ENCODE peak calls at places on chromosome 17, in five cellular contexts. One of them, this sample, is unnamed.

GRCh38 chr17:676060-676745 is 38.4 kb downstream of the VPS53 start:
- DNase-seq in GM23338: no peak
- DNase-seq in PC-9: no peak
- DNase-seq in HFF-Myc: no peak
- DNase-seq in fibroblast of mammary gland: peak
- DNase-seq in this sample: no peak

GRCh38 chr17:32127156-32127897 is 15.0 kb upstream of the RHOT1 start:
- DNase-seq in fibroblast of mammary gland: peak
- DNase-seq in PC-9: peak
- DNase-seq in GM23338: peak
- DNase-seq in HFF-Myc: no peak
- DNase-seq in this sample: peak

GRCh38 chr17:77400445-77400870 is 259.7 kb downstream of the SEC14L1 start:
- DNase-seq in fibroblast of mammary gland: no peak
- DNase-seq in PC-9: no peak
- DNase-seq in HFF-Myc: no peak
- DNase-seq in GM23338: peak
- DNase-seq in this sample: no peak

GRCh38 chr17:4023220-4023619 is 59.0 kb upstream of the ATP2A3 start:
- DNase-seq in fibroblast of mammary gland: no peak
- DNase-seq in HFF-Myc: no peak
- DNase-seq in PC-9: no peak
- DNase-seq in GM23338: no peak
- DNase-seq in this sample: no peak

GRCh38 chr17:40019140-40019991 is 4.1 kb downstream of the CSF3 start:
- DNase-seq in fibroblast of mammary gland: peak
- DNase-seq in PC-9: no peak
- DNase-seq in GM23338: peak
- DNase-seq in HFF-Myc: peak
- DNase-seq in this sample: no peak

GRCh38 chr17:33651631-33652030 is 358.5 kb upstream of the ASIC2 start:
- DNase-seq in fibroblast of mammary gland: peak
- DNase-seq in PC-9: no peak
- DNase-seq in GM23338: peak
- DNase-seq in HFF-Myc: no peak
- DNase-seq in this sample: peak

GRCh38 chr17:27206447-27206846 is 87.5 kb upstream of the WSB1 start:
- DNase-seq in PC-9: no peak
- DNase-seq in HFF-Myc: no peak
- DNase-seq in GM23338: peak
- DNase-seq in fibroblast of mammary gland: peak
- DNase-seq in this sample: no peak

GRCh38 chr17:74678541-74678940 is 34.2 kb downstream of the CD300LF start:
- DNase-seq in fibroblast of mammary gland: no peak
- DNase-seq in HFF-Myc: no peak
- DNase-seq in GM23338: no peak
- DNase-seq in PC-9: no peak
- DNase-seq in this sample: no peak

GRCh38 chr17:32491371-32492280 is 4.8 kb downstream of the CDK5R1 start:
- DNase-seq in PC-9: no peak
- DNase-seq in fibroblast of mammary gland: no peak
- DNase-seq in GM23338: no peak
- DNase-seq in HFF-Myc: no peak
- DNase-seq in this sample: no peak

GRCh38 chr17:74532115-74532514 is 840 bp upstream of the CD300LB start:
- DNase-seq in PC-9: no peak
- DNase-seq in fibroblast of mammary gland: no peak
- DNase-seq in HFF-Myc: no peak
- DNase-seq in GM23338: peak
- DNase-seq in this sample: no peak

GRCh38 chr17:22138861-22139469 is 446.6 kb downstream of the KCNJ18 start:
- DNase-seq in GM23338: peak
- DNase-seq in HFF-Myc: no peak
- DNase-seq in PC-9: no peak
- DNase-seq in fibroblast of mammary gland: no peak
- DNase-seq in this sample: peak

GRCh38 chr17:56165017-56165720 is 11.9 kb downstream of the ANKFN1 start:
- DNase-seq in PC-9: no peak
- DNase-seq in HFF-Myc: no peak
- DNase-seq in GM23338: no peak
- DNase-seq in fibroblast of mammary gland: peak
- DNase-seq in this sample: no peak

GRCh38 chr17:5050281-5050680 is 15.1 kb upstream of the SLC52A1 start:
- DNase-seq in HFF-Myc: peak
- DNase-seq in fibroblast of mammary gland: peak
- DNase-seq in PC-9: no peak
- DNase-seq in GM23338: no peak
- DNase-seq in this sample: no peak

GRCh38 chr17:55175788-55176425 is 88.9 kb upstream of the HLF start:
- DNase-seq in fibroblast of mammary gland: no peak
- DNase-seq in HFF-Myc: no peak
- DNase-seq in PC-9: no peak
- DNase-seq in GM23338: no peak
- DNase-seq in this sample: no peak

GRCh38 chr17:55693244-55694216 is 29.1 kb downstream of the TMEM100 start:
- DNase-seq in fibroblast of mammary gland: peak
- DNase-seq in GM23338: no peak
- DNase-seq in PC-9: no peak
- DNase-seq in HFF-Myc: no peak
- DNase-seq in this sample: peak

GRCh38 chr17:58308173-58308984 is 20.2 kb downstream of the TSPOAP1 start:
- DNase-seq in GM23338: peak
- DNase-seq in PC-9: no peak
- DNase-seq in fibroblast of mammary gland: no peak
- DNase-seq in HFF-Myc: no peak
- DNase-seq in this sample: no peak

GRCh38 chr17:61201211-61201610 is 198.4 kb upstream of the TBX2 start:
- DNase-seq in HFF-Myc: peak
- DNase-seq in GM23338: no peak
- DNase-seq in PC-9: no peak
- DNase-seq in fibroblast of mammary gland: peak
- DNase-seq in this sample: no peak

GRCh38 chr17:59332890-59333377 is 1.5 kb downstream of the YPEL2 start:
- DNase-seq in HFF-Myc: no peak
- DNase-seq in GM23338: no peak
- DNase-seq in fibroblast of mammary gland: peak
- DNase-seq in PC-9: peak
- DNase-seq in this sample: no peak

GRCh38 chr17:69773081-69773480 is 301.9 kb upstream of the KCNJ16 start:
- DNase-seq in HFF-Myc: no peak
- DNase-seq in PC-9: no peak
- DNase-seq in GM23338: no peak
- DNase-seq in fibroblast of mammary gland: no peak
- DNase-seq in this sample: no peak

GRCh38 chr17:74466785-74467158 is 338 bp downstream of the CD300A start:
- DNase-seq in fibroblast of mammary gland: no peak
- DNase-seq in HFF-Myc: no peak
- DNase-seq in PC-9: no peak
- DNase-seq in GM23338: no peak
- DNase-seq in this sample: no peak

GRCh38 chr17:8556074-8556473 is 74.5 kb downstream of the MYH10 start:
- DNase-seq in GM23338: no peak
- DNase-seq in PC-9: no peak
- DNase-seq in HFF-Myc: no peak
- DNase-seq in fibroblast of mammary gland: peak
- DNase-seq in this sample: no peak

GRCh38 chr17:63446981-63447687 is 1.0 kb upstream of the CYB561 start:
- DNase-seq in HFF-Myc: no peak
- DNase-seq in GM23338: peak
- DNase-seq in fibroblast of mammary gland: no peak
- DNase-seq in PC-9: peak
- DNase-seq in this sample: no peak

GRCh38 chr17:63447688-63448005 is 1.5 kb upstream of the CYB561 start:
- DNase-seq in PC-9: no peak
- DNase-seq in GM23338: no peak
- DNase-seq in HFF-Myc: no peak
- DNase-seq in fibroblast of mammary gland: no peak
- DNase-seq in this sample: no peak

GRCh38 chr17:63445065-63445464 is 1.0 kb downstream of the CYB561 start:
- DNase-seq in PC-9: no peak
- DNase-seq in fibroblast of mammary gland: no peak
- DNase-seq in GM23338: no peak
- DNase-seq in HFF-Myc: no peak
- DNase-seq in this sample: no peak

GRCh38 chr17:63445571-63446217 is 412 bp downstream of the CYB561 start:
- DNase-seq in GM23338: peak
- DNase-seq in PC-9: peak
- DNase-seq in HFF-Myc: no peak
- DNase-seq in fibroblast of mammary gland: no peak
- DNase-seq in this sample: no peak

GRCh38 chr17:63446218-63446980 is at the start of gene CYB561:
- DNase-seq in PC-9: peak
- DNase-seq in HFF-Myc: no peak
- DNase-seq in fibroblast of mammary gland: peak
- DNase-seq in GM23338: peak
- DNase-seq in this sample: no peak
- H3K4me3 ChIP-seq in PC-9: peak
- H3K4me3 ChIP-seq in HFF-Myc: peak
- H3K4me3 ChIP-seq in fibroblast of mammary gland: peak
- H3K4me3 ChIP-seq in GM23338: peak
- H3K4me3 ChIP-seq in this sample: peak

GRCh38 chr17:15436399-15437369 is 30.7 kb downstream of the CDRT4 start:
- DNase-seq in PC-9: no peak
- DNase-seq in HFF-Myc: peak
- DNase-seq in GM23338: peak
- DNase-seq in fibroblast of mammary gland: peak
- DNase-seq in this sample: no peak
- TF ChIP-seq CTCF in PC-9: no peak
- TF ChIP-seq CTCF in HFF-Myc: peak
- TF ChIP-seq CTCF in GM23338: peak
- TF ChIP-seq CTCF in fibroblast of mammary gland: peak
- TF ChIP-seq CTCF in this sample: peak

GRCh38 chr17:75740631-75741077 is 19.4 kb downstream of the ITGB4 start:
- DNase-seq in PC-9: no peak
- DNase-seq in fibroblast of mammary gland: no peak
- DNase-seq in GM23338: no peak
- DNase-seq in HFF-Myc: no peak
- DNase-seq in this sample: no peak

GRCh38 chr17:75743625-75744206 is 21.3 kb downstream of the GALK1 start:
- DNase-seq in HFF-Myc: no peak
- DNase-seq in GM23338: no peak
- DNase-seq in fibroblast of mammary gland: no peak
- DNase-seq in PC-9: no peak
- DNase-seq in this sample: no peak

GRCh38 chr17:75740215-75740614 is 19.0 kb downstream of the ITGB4 start:
- DNase-seq in HFF-Myc: no peak
- DNase-seq in GM23338: no peak
- DNase-seq in PC-9: no peak
- DNase-seq in fibroblast of mammary gland: no peak
- DNase-seq in this sample: no peak

GRCh38 chr17:75739801-75740200 is 18.5 kb downstream of the ITGB4 start:
- DNase-seq in HFF-Myc: no peak
- DNase-seq in fibroblast of mammary gland: no peak
- DNase-seq in GM23338: no peak
- DNase-seq in PC-9: no peak
- DNase-seq in this sample: no peak

GRCh38 chr17:75742337-75742736 is 21.1 kb downstream of the ITGB4 start:
- DNase-seq in GM23338: no peak
- DNase-seq in HFF-Myc: no peak
- DNase-seq in PC-9: no peak
- DNase-seq in fibroblast of mammary gland: no peak
- DNase-seq in this sample: no peak
- H3K4me3 ChIP-seq in GM23338: no peak
- H3K4me3 ChIP-seq in HFF-Myc: no peak
- H3K4me3 ChIP-seq in PC-9: no peak
- H3K4me3 ChIP-seq in fibroblast of mammary gland: no peak
- H3K4me3 ChIP-seq in this sample: no peak

DNA sequence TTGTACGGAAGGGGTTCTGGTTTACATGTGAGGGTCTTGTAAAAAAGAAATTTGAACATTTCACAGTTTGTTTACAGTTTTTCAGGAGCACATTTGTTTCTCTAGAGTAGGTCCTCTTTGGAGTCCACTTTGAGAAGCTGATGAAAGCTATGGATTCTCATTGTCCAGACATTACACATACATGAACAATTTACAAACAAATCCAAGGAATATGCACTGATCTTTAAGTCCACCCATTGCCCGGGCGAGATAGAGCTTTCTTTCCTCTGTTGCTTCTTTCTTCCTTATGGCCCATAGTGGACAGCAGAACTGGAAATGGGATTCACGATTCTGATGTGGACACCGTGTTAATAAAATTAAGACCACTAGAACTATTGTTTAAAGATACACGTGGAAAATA is 1.9 kb downstream of the DCAF7 start:
- DNase-seq in fibroblast of mammary gland: peak
- DNase-seq in GM23338: no peak
- DNase-seq in HFF-Myc: no peak
- DNase-seq in PC-9: no peak
- DNase-seq in this sample: no peak
- TF ChIP-seq CTCF in fibroblast of mammary gland: no peak
- TF ChIP-seq CTCF in GM23338: no peak
- TF ChIP-seq CTCF in HFF-Myc: no peak
- TF ChIP-seq CTCF in PC-9: no peak
- TF ChIP-seq CTCF in this sample: no peak